ENCODE peak calls at places on chromosomes 11 and 22, in eight cellular contexts. Y, B, E, A, O, D, G and F are unnamed samples.

GRCh38 chr11:84264066-84264465 is 977.9 kb upstream of the CCDC90B start:
- DNase-seq in G (no peak), O (no peak), D (no peak), A (no peak), B (no peak), E (no peak), Y (no peak), F (no peak)

GRCh38 chr11:134139873-134140331 is 71.0 kb downstream of the JAM3 start:
- DNase-seq in D (peak), E (peak), O (peak), G (peak), A (peak), B (peak), Y (peak), F (peak)

GRCh38 chr11:64753380-64754123 is 6.2 kb downstream of the PYGM start:
- DNase-seq in D (no peak), O (peak), B (no peak), A (peak), Y (no peak), G (no peak), E (no peak), F (no peak)

GRCh38 chr11:87173185-87174039 is 135.7 kb downstream of the TMEM135 start:
- DNase-seq in G (peak), O (no peak), Y (peak), D (no peak), A (no peak), B (peak), E (no peak), F (peak)

GRCh38 chr11:71383461-71383860 is 64.7 kb downstream of the DHCR7 start:
- DNase-seq in Y (no peak), E (peak), B (no peak), D (no peak), A (no peak), G (no peak), O (no peak), F (no peak)

GRCh38 chr11:102994101-102994500 is 38.6 kb upstream of the MMP13 start:
- DNase-seq in G (peak), Y (no peak), D (no peak), E (no peak), O (no peak), A (no peak), B (no peak), F (no peak)

GRCh38 chr11:125343732-125344131 is 152.3 kb downstream of the FEZ1 start:
- DNase-seq in Y (no peak), A (no peak), E (no peak), D (no peak), O (no peak), B (no peak), G (no peak), F (no peak)

GRCh38 chr11:68840661-68841653 is 759 bp downstream of the CPT1A start:
- DNase-seq in D (peak), O (peak), E (no peak), A (peak), B (no peak), Y (peak), G (no peak), F (peak)

GRCh38 chr11:131228378-131228777 is 142.0 kb upstream of the NTM start:
- DNase-seq in O (no peak), Y (no peak), G (no peak), A (no peak), D (no peak), E (peak), B (no peak), F (no peak)

GRCh38 chr11:2400069-2400760 is at the start of gene TSSC4:
- DNase-seq in E (peak), B (peak), O (peak), G (peak), A (peak), D (peak), Y (peak), F (peak)

GRCh38 chr11:64086263-64086938 is 50.7 kb downstream of the FLRT1 start:
- DNase-seq in A (no peak), O (no peak), D (no peak), B (no peak), G (no peak), Y (peak), E (no peak), F (no peak)

DNA sequence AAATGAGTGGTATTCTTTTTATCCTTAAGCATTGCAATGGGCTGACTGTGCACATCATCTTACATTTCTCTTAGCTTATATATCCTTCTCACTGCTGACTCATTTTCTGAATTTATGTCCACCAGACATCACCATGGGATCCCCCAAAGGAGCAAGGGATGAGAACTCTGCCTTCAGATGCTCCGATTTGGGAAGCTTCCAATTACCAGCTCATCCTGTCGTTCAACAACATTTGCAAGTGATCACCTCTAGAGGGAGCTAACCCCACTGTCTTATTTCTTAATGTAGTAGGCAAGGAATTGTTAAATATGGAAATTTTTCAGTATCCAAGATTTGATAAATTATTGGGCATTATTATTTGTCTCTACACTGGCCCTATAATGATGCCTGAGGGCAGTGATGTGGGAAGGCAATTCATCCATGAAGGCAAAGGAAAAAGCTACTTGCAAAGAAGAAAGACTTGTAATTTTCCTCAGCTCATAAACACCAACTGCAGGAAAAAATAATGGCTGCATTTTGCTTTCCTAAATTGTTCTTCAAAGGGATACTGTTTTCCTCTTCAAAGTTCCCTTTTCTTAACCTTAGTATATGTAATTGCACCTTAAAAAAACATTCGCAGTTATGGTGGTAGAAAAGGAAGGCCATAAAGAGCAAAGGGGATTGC is 102.4 kb upstream of the FSHB start:
- DNase-seq in Y (peak), E (no peak), D (peak), O (no peak), A (peak), B (peak), G (peak), F (peak)
- TF ChIP-seq MAX in Y (no peak), E (no peak), D (no peak), O (no peak), A (no peak), B (no peak), G (no peak), F (no peak)

DNA sequence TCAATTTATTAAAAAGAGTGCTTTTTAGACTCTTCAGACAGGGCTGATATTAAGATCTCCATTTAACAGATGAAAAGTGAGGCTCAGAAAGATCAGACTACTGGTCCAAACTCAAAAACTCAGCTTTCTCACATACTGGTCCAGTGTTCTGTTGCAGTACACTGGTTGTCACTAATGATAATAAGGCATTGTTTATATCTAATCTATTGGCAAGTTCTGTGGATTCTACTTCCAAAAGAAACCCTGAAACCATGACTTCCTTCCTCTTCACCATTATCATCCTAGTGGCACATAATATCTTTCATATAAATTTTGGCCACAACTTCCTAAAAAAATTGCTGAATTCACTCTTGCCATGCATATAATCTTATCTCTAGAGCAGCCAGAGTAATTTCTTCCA is 36.9 kb downstream of the F2 start:
- DNase-seq in E (no peak), G (no peak), D (no peak), Y (no peak), O (no peak), A (no peak), B (no peak), F (no peak)
- TF ChIP-seq MAX in E (no peak), G (no peak), D (no peak), Y (no peak), O (no peak), A (no peak), B (no peak), F (no peak)

GRCh38 chr22:19730662-19731360 is 7.5 kb downstream of the GP1BB start:
- DNase-seq in A (peak), Y (peak), G (peak), E (no peak), D (peak), B (peak), O (peak), F (peak)
- TF ChIP-seq MAX in A (no peak), Y (no peak), G (no peak), E (no peak), D (no peak), B (peak), O (peak), F (no peak)

GRCh38 chr11:28566643-28567042 is 458.5 kb downstream of the METTL15 start:
- DNase-seq in B (peak), D (peak), E (no peak), G (peak), O (peak), A (peak), Y (no peak), F (peak)
- TF ChIP-seq MAX in B (peak), D (peak), E (no peak), G (no peak), O (no peak), A (no peak), Y (no peak), F (no peak)

DNA sequence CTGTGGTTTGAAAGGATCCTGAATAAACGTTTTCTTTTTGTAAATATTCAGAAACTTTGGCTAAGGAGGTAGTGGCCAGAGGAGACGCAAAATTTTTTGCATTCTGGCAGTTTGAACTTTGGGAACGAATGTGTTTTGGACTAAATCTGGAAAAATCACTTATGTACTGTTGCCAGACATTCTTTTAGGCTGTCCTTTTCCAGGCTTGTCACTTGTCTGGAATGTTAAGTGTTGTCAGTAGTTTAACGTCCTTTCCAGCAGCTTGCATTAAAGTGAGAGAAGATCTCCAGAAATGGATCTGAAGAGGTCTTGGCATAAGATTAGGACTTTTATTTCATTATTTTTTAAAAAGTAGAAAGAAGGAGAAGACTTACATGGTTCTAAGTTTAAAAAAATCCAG is 18.5 kb downstream of the SPECC1L start:
- DNase-seq in O (no peak), E (no peak), G (no peak), Y (no peak), A (no peak), D (no peak), B (no peak), F (peak)
- TF ChIP-seq MAX in O (no peak), E (no peak), G (no peak), Y (no peak), A (no peak), D (no peak), B (no peak), F (no peak)

DNA sequence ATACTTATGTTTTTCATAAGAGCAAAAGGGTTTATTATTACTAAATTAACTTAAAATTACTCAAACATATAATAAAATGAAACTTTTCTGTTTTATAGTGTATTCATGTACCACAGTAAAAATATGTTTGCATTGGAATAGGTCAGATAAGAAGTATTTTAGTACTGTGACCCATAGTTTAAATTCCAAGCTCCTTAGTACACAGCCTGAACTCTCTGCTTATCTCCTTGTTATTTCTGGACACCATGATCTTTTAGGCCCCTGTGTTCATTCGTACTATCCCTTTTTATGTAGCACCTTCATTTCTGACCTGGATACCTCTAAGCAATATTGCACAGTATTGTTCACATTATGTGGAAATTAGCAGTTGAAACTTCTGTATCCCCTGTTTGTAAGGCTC is 296.7 kb upstream of the SYN3 start:
- DNase-seq in A (no peak), B (no peak), O (no peak), D (no peak), G (no peak), Y (no peak), E (no peak), F (no peak)
- TF ChIP-seq MAX in A (no peak), B (no peak), O (no peak), D (no peak), G (no peak), Y (no peak), E (no peak), F (no peak)

GRCh38 chr11:76592025-76592914 is 78.3 kb downstream of the LRRC32 start:
- DNase-seq in Y (no peak), D (no peak), G (no peak), A (no peak), B (no peak), O (no peak), E (no peak), F (no peak)
- TF ChIP-seq MAX in Y (no peak), D (no peak), G (no peak), A (no peak), B (no peak), O (no peak), E (no peak), F (no peak)

GRCh38 chr11:129141748-129142475 is 50.2 kb downstream of the ARHGAP32 start:
- DNase-seq in O (no peak), Y (no peak), D (no peak), G (no peak), E (no peak), B (no peak), A (no peak), F (peak)
- TF ChIP-seq MAX in O (no peak), Y (no peak), D (no peak), G (no peak), E (no peak), B (no peak), A (no peak), F (no peak)

GRCh38 chr11:44905131-44905866 is 45.4 kb downstream of the TP53I11 start:
- DNase-seq in E (no peak), O (no peak), D (no peak), Y (no peak), A (peak), G (no peak), B (no peak), F (no peak)
- TF ChIP-seq MAX in E (no peak), O (no peak), D (no peak), Y (no peak), A (no peak), G (no peak), B (no peak), F (no peak)

GRCh38 chr11:115303304-115303703 is 200.9 kb downstream of the CADM1 start:
- DNase-seq in G (no peak), B (no peak), A (no peak), D (no peak), Y (no peak), O (no peak), E (no peak), F (no peak)
- TF ChIP-seq MAX in G (no peak), B (no peak), A (no peak), D (no peak), Y (no peak), O (no peak), E (no peak), F (no peak)